ENCODE peak calls at places on chromosomes 4 and X, in five cellular contexts. H is myocyte; P is naive thymus-derived CD4-positive, alpha-beta T cell; A is cardiac muscle cell; I is brain microvascular endothelial cell. X is an unnamed sample.

GRCh38 chrX:57871463-57871862 is 38.8 kb downstream of the ZXDA start:
- DNase-seq in P (no peak), I (no peak), A (no peak), H (no peak), X (no peak)

GRCh38 chr4:81688085-81688484 is 216.4 kb upstream of the RASGEF1B start:
- DNase-seq in I (peak), P (no peak), A (peak), H (no peak), X (peak)

GRCh38 chr4:37847311-37847710 is 20.8 kb downstream of the PGM2 start:
- DNase-seq in P (no peak), A (no peak), H (no peak), I (no peak), X (no peak)

GRCh38 chr4:98950925-98951324 is 22.0 kb upstream of the EIF4E start:
- DNase-seq in P (no peak), A (no peak), H (no peak), I (no peak), X (no peak)

GRCh38 chr4:60485279-60485678 is 714.8 kb upstream of the ADGRL3 start:
- DNase-seq in I (no peak), H (no peak), A (no peak), P (no peak), X (no peak)

GRCh38 chrX:19593684-19594083 is 78.4 kb upstream of the MAP3K15 start:
- DNase-seq in H (peak), A (peak), P (peak), I (peak), X (peak)

GRCh38 chr4:101356928-101357327 is 9.6 kb upstream of the PPP3CA start:
- DNase-seq in A (peak), P (no peak), H (peak), I (peak), X (no peak)

GRCh38 chr4:184402740-184403383 is 71.5 kb downstream of the IRF2 start:
- DNase-seq in A (no peak), P (no peak), H (no peak), I (no peak), X (no peak)

GRCh38 chr4:30434656-30435055 is 285.5 kb upstream of the PCDH7 start:
- DNase-seq in I (no peak), H (no peak), P (no peak), A (no peak), X (no peak)

GRCh38 chrX:65985922-65986588 is 53.8 kb downstream of the VSIG4 start:
- DNase-seq in H (peak), P (peak), I (peak), A (peak), X (peak)

GRCh38 chr4:98864560-98864959 is 64.4 kb downstream of the EIF4E start:
- DNase-seq in I (no peak), P (no peak), A (no peak), H (no peak), X (no peak)

GRCh38 chr4:131764730-131765129 is 1384.4 kb upstream of the PCDH10 start:
- DNase-seq in A (no peak), P (no peak), H (no peak), I (no peak), X (no peak)

GRCh38 chrX:18426004-18426320 is 554 bp downstream of the CDKL5 start:
- DNase-seq in H (no peak), A (no peak), I (no peak), P (no peak), X (peak)

GRCh38 chr4:25970241-25970675 is 56.2 kb downstream of the SMIM20 start:
- DNase-seq in P (no peak), I (no peak), A (peak), H (peak), X (peak)

GRCh38 chr4:118816538-118817177 is 19.3 kb downstream of the SEC24D start:
- DNase-seq in I (peak), P (no peak), H (no peak), A (peak), X (no peak)

GRCh38 chr4:118586357-118586790 is 98.8 kb upstream of the METTL14 start:
- DNase-seq in P (no peak), I (no peak), A (no peak), H (peak), X (no peak)

GRCh38 chr4:182578402-182578801 is 335.2 kb downstream of the TENM3 start:
- DNase-seq in P (no peak), A (peak), I (peak), H (peak), X (no peak)

GRCh38 chr4:145540235-145540634 is 58.6 kb downstream of the SMAD1 start:
- DNase-seq in H (peak), P (no peak), A (peak), I (no peak), X (no peak)

GRCh38 chr4:142845293-142846070 is 619 bp downstream of the INPP4B start:
- DNase-seq in A (peak), I (no peak), H (peak), P (peak), X (no peak)

GRCh38 chr4:18798123-18798522 is 776.6 kb upstream of the LCORL start:
- DNase-seq in P (no peak), I (no peak), A (no peak), H (no peak), X (no peak)

GRCh38 chr4:179695175-179695574 is 2252.9 kb upstream of the AGA start:
- DNase-seq in I (peak), A (peak), H (peak), P (no peak), X (no peak)

GRCh38 chr4:163548481-163549243 is 54.2 kb downstream of the TMA16 start:
- DNase-seq in P (peak), A (peak), H (peak), I (peak), X (peak)

GRCh38 chr4:139189417-139189749 is 12.4 kb upstream of the ELF2 start:
- DNase-seq in I (no peak), A (no peak), H (no peak), P (no peak), X (no peak)